ENCODE peak calls at places on chromosomes 2 and 18, in eight cellular contexts. Z is HepG2, S is GM23338, D is upper lobe of left lung, O is HL-60, U is SK-N-SH, B is breast epithelium, L is transverse colon. A is an unnamed sample.

GRCh38 chr2:88188741-88189140 is 18.6 kb downstream of the THNSL2 start:
- DNase-seq in Z (no peak), S (no peak), D (no peak), O (no peak), U (no peak), B (no peak), L (no peak), A (no peak)

GRCh38 chr18:47174545-47175116 is 1.5 kb downstream of the IER3IP1 start:
- DNase-seq in Z (no peak), S (peak; percentile 19), D (no peak), O (no peak), U (no peak), B (no peak), L (no peak), A (no peak)

GRCh38 chr18:6629635-6630140 is 99.8 kb upstream of the ARHGAP28 start:
- DNase-seq in Z (no peak), S (no peak), D (no peak), O (no peak), U (no peak), B (no peak), L (no peak), A (no peak)

GRCh38 chr2:65366595-65367125 is 65.7 kb downstream of the SPRED2 start:
- DNase-seq in Z (peak; percentile 77), S (no peak), D (peak; percentile 53), O (peak; percentile 39), U (no peak), B (no peak), L (peak; percentile 69), A (no peak)

GRCh38 chr2:232418056-232418455 is 11.4 kb downstream of the ALPG start:
- DNase-seq in Z (no peak), S (no peak), D (no peak), O (no peak), U (peak; percentile 18), B (peak; percentile 24), L (no peak), A (peak; percentile 35)

GRCh38 chr2:162022290-162022945 is 51.6 kb downstream of the DPP4 start:
- DNase-seq in Z (peak; percentile 15), S (no peak), D (no peak), O (no peak), U (no peak), B (no peak), L (no peak), A (no peak)

GRCh38 chr2:109030870-109031480 is 42.0 kb upstream of the EDAR start:
- DNase-seq in Z (no peak), S (peak; percentile 11), D (no peak), O (no peak), U (no peak), B (no peak), L (no peak), A (no peak)

GRCh38 chr2:120513776-120514357 is 167.9 kb downstream of the INHBB start:
- DNase-seq in Z (no peak), S (no peak), D (no peak), O (no peak), U (no peak), B (no peak), L (no peak), A (no peak)

GRCh38 chr2:101076581-101076980 is 74.5 kb downstream of the RPL31 start:
- DNase-seq in Z (no peak), S (no peak), D (no peak), O (no peak), U (no peak), B (no peak), L (no peak), A (no peak)

GRCh38 chr2:12721571-12722444 is 5.1 kb downstream of the TRIB2 start:
- DNase-seq in Z (no peak), S (no peak), D (no peak), O (no peak), U (no peak), B (no peak), L (no peak), A (no peak)

GRCh38 chr2:187586091-187586632 is 31.9 kb upstream of the TFPI start:
- DNase-seq in Z (peak; percentile 35), S (no peak), D (no peak), O (peak; percentile 80), U (no peak), B (no peak), L (no peak), A (no peak)

GRCh38 chr2:96251721-96252292 is 14.0 kb downstream of the TMEM127 start:
- DNase-seq in Z (peak; percentile 84), S (peak; percentile 28), D (peak; percentile 69), O (no peak), U (peak; percentile 82), B (peak; percentile 74), L (peak; percentile 27), A (no peak)

GRCh38 chr2:215808996-215809395 is 204.4 kb downstream of the MREG start:
- DNase-seq in Z (no peak), S (peak; percentile 19), D (no peak), O (no peak), U (no peak), B (no peak), L (no peak), A (no peak)

GRCh38 chr18:56508637-56509036 is 129.8 kb downstream of the TXNL1 start:
- DNase-seq in Z (no peak), S (no peak), D (no peak), O (no peak), U (no peak), B (no peak), L (no peak), A (no peak)

GRCh38 chr2:158391876-158392275 is 64.7 kb downstream of the CCDC148 start:
- DNase-seq in Z (peak; percentile 23), S (no peak), D (no peak), O (no peak), U (no peak), B (no peak), L (no peak), A (no peak)

GRCh38 chr2:224083631-224084030 is 44.5 kb upstream of the SERPINE2 start:
- DNase-seq in Z (no peak), S (no peak), D (no peak), O (no peak), U (no peak), B (no peak), L (peak; percentile 38), A (no peak)

GRCh38 chr2:169462896-169463695 is 16.2 kb upstream of the BBS5 start:
- DNase-seq in Z (no peak), S (no peak), D (no peak), O (no peak), U (no peak), B (no peak), L (no peak), A (no peak)

GRCh38 chr2:37770797-37771196 is 99.4 kb upstream of the CDC42EP3 start:
- DNase-seq in Z (no peak), S (no peak), D (no peak), O (no peak), U (peak; percentile 13), B (no peak), L (no peak), A (no peak)

GRCh38 chr2:58973831-58974281 is 732.7 kb upstream of the FANCL start:
- DNase-seq in Z (no peak), S (peak; percentile 73), D (no peak), O (no peak), U (peak; percentile 9), B (no peak), L (no peak), A (no peak)

GRCh38 chr2:216014986-216015385 is 1.6 kb upstream of the MREG start:
- DNase-seq in Z (no peak), S (no peak), D (no peak), O (no peak), U (no peak), B (no peak), L (no peak), A (no peak)

DNA sequence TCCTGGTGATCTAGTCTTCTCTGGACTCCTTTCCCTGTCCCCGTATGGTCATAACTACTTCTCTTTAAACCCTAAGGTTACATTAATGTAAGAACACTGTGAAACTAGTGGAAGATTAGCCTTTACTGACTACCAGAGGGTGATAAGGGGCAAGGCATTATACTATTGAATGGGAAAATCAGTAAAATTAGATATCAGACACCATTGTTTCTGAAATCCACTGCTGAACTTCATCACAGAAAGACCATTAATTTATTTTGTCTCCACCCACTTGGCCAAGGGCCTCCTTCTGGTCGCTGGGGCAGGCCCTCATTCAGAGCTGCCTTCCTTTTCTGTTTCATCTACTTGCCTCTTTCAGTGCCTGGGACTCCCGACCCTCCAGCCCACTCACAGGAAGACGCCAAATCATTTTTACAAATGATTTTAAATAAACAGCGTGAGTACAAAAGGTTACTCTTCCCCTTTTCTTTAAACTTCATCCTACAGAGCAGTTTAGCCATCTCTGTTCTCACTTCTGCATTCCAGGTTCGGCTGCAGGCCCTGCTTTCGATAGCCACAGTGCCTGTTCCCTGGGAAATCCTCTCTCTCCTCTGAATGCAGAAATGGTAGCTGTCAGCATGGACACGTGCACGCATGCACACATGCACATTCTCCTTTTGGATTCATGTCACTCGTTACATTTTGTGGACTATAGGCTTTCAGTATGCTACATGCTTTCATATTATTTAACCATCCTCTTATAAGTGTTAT is 70.3 kb upstream of the DOCK10 start:
- DNase-seq in Z (no peak), S (no peak), D (peak; percentile 25), O (peak; percentile 12), U (no peak), B (no peak), L (peak; percentile 9), A (no peak)
- H3K27ac ChIP-seq in Z (no peak overlapping the region), S (no peak overlapping the region), D (no peak overlapping the region), O (no peak overlapping the region), U (no peak overlapping the region), B (no peak overlapping the region), L (no peak overlapping the region), A (no peak overlapping the region)

DNA sequence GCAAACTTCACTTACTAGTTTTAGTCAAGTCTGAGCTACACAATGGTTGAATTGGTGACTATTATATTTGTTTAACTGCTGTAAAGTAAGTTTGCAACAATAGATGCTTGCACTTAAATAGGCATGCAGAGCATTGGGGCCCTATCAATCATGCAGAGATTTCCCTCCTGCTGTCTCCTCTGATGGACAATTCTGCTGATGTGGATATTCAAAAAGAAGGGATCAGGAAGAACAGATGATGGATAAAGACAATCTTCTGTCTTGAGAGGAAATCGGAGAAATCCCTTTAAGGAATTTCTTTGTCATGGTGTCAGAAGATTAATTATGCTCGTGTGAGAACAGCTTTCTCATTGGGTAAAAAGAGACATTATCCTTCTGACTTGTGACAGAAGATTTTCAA is 89.1 kb downstream of the GREB1L start:
- DNase-seq in Z (no peak), S (no peak), D (no peak), O (no peak), U (no peak), B (no peak), L (no peak), A (no peak)
- H3K4me3 ChIP-seq in Z (no peak overlapping the region), S (no peak overlapping the region), D (no peak overlapping the region), O (no peak overlapping the region), U (no peak overlapping the region), B (no peak overlapping the region), L (no peak overlapping the region), A (no peak overlapping the region)

DNA sequence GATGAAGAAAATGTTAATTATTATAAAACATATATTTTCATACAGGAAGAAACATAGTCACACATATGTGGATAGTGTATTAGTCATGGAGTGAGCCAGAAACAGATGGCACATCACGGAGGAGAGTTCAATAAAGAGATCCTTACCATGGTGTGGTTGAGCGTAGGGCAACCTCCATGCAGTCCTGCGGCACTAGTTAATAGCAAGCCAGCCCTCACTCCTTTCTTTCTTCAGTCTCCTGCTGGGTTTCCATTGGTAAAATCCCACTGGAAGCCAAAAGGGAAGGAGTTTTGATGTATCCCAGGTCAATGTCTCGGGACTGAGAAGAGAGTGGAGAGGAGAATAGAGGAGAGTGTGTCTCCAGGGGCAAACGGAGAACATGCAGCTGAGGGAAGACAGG is 328.1 kb downstream of the NR4A2 start:
- DNase-seq in Z (no peak), S (peak; percentile 23), D (no peak), O (no peak), U (no peak), B (no peak), L (no peak), A (no peak)
- TF ChIP-seq POLR2AphosphoS5 in Z (no peak), S (no peak), D (no peak), O (no peak), U (no peak), B (no peak), L (no peak), A (no peak)

GRCh38 chr2:239235311-239235710 is 165.5 kb downstream of the HDAC4 start:
- DNase-seq in Z (no peak), S (no peak), D (no peak), O (no peak), U (no peak), B (no peak), L (no peak), A (no peak)
- H3K27ac ChIP-seq in Z (no peak overlapping the region), S (no peak overlapping the region), D (no peak overlapping the region), O (peak overlapping the region; percentile 94), U (no peak overlapping the region), B (no peak overlapping the region), L (no peak overlapping the region), A (no peak overlapping the region)